ENCODE peak calls at places on chromosome 15, in six cellular contexts. S is mammary epithelial cell, R is putamen, F is T-helper 1 cell, T is fibroblast of gingiva, C is K562. A is an unnamed sample.
A peak's percentile ranks its signal among the peaks of the same experiment; 100 is the strongest.

GRCh38 chr15:89666858-89667705 is 11.8 kb upstream of the KIF7 start:
- DNase-seq in T (no peak), R (no peak), C (no peak), F (no peak), S (no peak), A (no peak)

GRCh38 chr15:99507732-99508571 is 57.8 kb upstream of the MEF2A start:
- DNase-seq in R (no peak), T (no peak), S (peak; percentile 34), C (no peak), F (no peak), A (no peak)

GRCh38 chr15:96274087-96274440 is 56.4 kb upstream of the NR2F2 start:
- DNase-seq in R (no peak), C (no peak), T (no peak), F (no peak), S (no peak), A (no peak)

GRCh38 chr15:69854521-69855171 is 243.1 kb downstream of the TLE3 start:
- DNase-seq in S (no peak), F (no peak), C (no peak), T (peak; percentile 23), R (no peak), A (no peak)

GRCh38 chr15:68335251-68335650 is 57.7 kb downstream of the FEM1B start:
- DNase-seq in C (no peak), R (peak; percentile 41), T (peak; percentile 49), F (no peak), S (peak; percentile 7), A (no peak)

GRCh38 chr15:70494861-70495571 is 268.3 kb downstream of the UACA start:
- DNase-seq in R (no peak), C (no peak), T (peak; percentile 51), F (no peak), S (peak; percentile 94), A (no peak)

GRCh38 chr15:97804950-97805349 is 155.6 kb upstream of the ARRDC4 start:
- DNase-seq in S (no peak), C (no peak), T (no peak), F (no peak), R (no peak), A (no peak)

GRCh38 chr15:43492266-43492665 is 690 bp downstream of the TP53BP1 start:
- DNase-seq in C (no peak), S (no peak), T (no peak), F (no peak), R (no peak), A (no peak)

GRCh38 chr15:87547470-87548181 is 708.9 kb downstream of the NTRK3 start:
- DNase-seq in T (no peak), S (no peak), R (no peak), F (no peak), C (peak; percentile 4), A (no peak)

GRCh38 chr15:60442763-60443162 is 36.2 kb downstream of the ICE2 start:
- DNase-seq in F (no peak), C (no peak), R (no peak), T (peak; percentile 1), S (no peak), A (no peak)

GRCh38 chr15:73771380-73772095 is 18.4 kb upstream of the INSYN1 start:
- DNase-seq in S (no peak), C (no peak), F (no peak), R (no peak), T (no peak), A (no peak)

GRCh38 chr15:57256941-57257340 is 119.4 kb upstream of the CGNL1 start:
- DNase-seq in R (no peak), F (no peak), C (no peak), T (no peak), S (no peak), A (no peak)